ENCODE peak calls at places on chromosomes 1 and 21, in five cellular contexts. One of them, this sample, is unnamed.

GRCh38 chr1:106681939-106682522 is 374.4 kb upstream of the PRMT6 start:
- DNase-seq in esophagus muscularis mucosa: no peak
- DNase-seq in EH: no peak
- DNase-seq in skeletal muscle cell: no peak
- DNase-seq in AG20443: no peak
- DNase-seq in this sample: no peak

GRCh38 chr1:30783244-30783915 is 25.8 kb upstream of the LAPTM5 start:
- DNase-seq in esophagus muscularis mucosa: no peak
- DNase-seq in EH: no peak
- DNase-seq in skeletal muscle cell: no peak
- DNase-seq in AG20443: no peak
- DNase-seq in this sample: no peak

GRCh38 chr1:167529829-167530474 is 11.6 kb upstream of the CD247 start:
- DNase-seq in esophagus muscularis mucosa: no peak
- DNase-seq in EH: peak
- DNase-seq in skeletal muscle cell: peak
- DNase-seq in AG20443: peak
- DNase-seq in this sample: peak

GRCh38 chr21:42524341-42525227 is 10.9 kb downstream of the SLC37A1 start:
- DNase-seq in esophagus muscularis mucosa: no peak
- DNase-seq in EH: peak
- DNase-seq in skeletal muscle cell: no peak
- DNase-seq in AG20443: peak
- DNase-seq in this sample: peak

GRCh38 chr1:161068306-161069200 is 1.1 kb downstream of the ARHGAP30 start:
- DNase-seq in esophagus muscularis mucosa: no peak
- DNase-seq in EH: peak
- DNase-seq in skeletal muscle cell: no peak
- DNase-seq in AG20443: peak
- DNase-seq in this sample: no peak

GRCh38 chr1:115428676-115429075 is 90.6 kb upstream of the NGF start:
- DNase-seq in esophagus muscularis mucosa: peak
- DNase-seq in EH: peak
- DNase-seq in skeletal muscle cell: no peak
- DNase-seq in AG20443: peak
- DNase-seq in this sample: peak

GRCh38 chr1:16971330-16972209 is 8.8 kb downstream of the MFAP2 start:
- DNase-seq in esophagus muscularis mucosa: no peak
- DNase-seq in EH: peak
- DNase-seq in skeletal muscle cell: no peak
- DNase-seq in AG20443: peak
- DNase-seq in this sample: no peak

GRCh38 chr1:56645663-56646330 is 683 bp downstream of the PRKAA2 start:
- DNase-seq in esophagus muscularis mucosa: no peak
- DNase-seq in EH: no peak
- DNase-seq in skeletal muscle cell: no peak
- DNase-seq in AG20443: peak
- DNase-seq in this sample: no peak

GRCh38 chr1:159492575-159493323 is 43.1 kb downstream of the OR10J5 start:
- DNase-seq in esophagus muscularis mucosa: peak
- DNase-seq in EH: peak
- DNase-seq in skeletal muscle cell: peak
- DNase-seq in AG20443: no peak
- DNase-seq in this sample: peak